ENCODE peak calls at places on chromosomes 12 and 14, in nine cellular contexts. I, J, Q, U, A, B, T, E and H are unnamed samples.

GRCh38 chr12:47741340-47741703 is 16.0 kb upstream of the ENDOU start:
- DNase-seq in I (peak; percentile 45), J (peak; percentile 54), Q (peak; percentile 86), U (peak; percentile 93), A (peak; percentile 86), B (no peak), T (peak; percentile 82), E (peak; percentile 66), H (no peak)

GRCh38 chr12:68798880-68799229 is 9.1 kb upstream of the MDM2 start:
- DNase-seq in I (no peak), J (no peak), Q (no peak), U (no peak), A (no peak), B (no peak), T (no peak), E (no peak), H (no peak)

GRCh38 chr12:114481200-114481535 is 75.2 kb upstream of the TBX5 start:
- DNase-seq in I (no peak), J (no peak), Q (no peak), U (no peak), A (no peak), B (no peak), T (no peak), E (no peak), H (no peak)

GRCh38 chr14:105348945-105349699 is 34.6 kb downstream of the PACS2 start:
- DNase-seq in I (no peak), J (no peak), Q (no peak), U (peak; percentile 43), A (no peak), B (no peak), T (no peak), E (no peak), H (no peak)

GRCh38 chr12:128543493-128543892 is 276.5 kb downstream of the TMEM132C start:
- DNase-seq in I (no peak), J (no peak), Q (no peak), U (no peak), A (no peak), B (no peak), T (no peak), E (no peak), H (no peak)

GRCh38 chr12:123269395-123269892 is 2.2 kb downstream of the CDK2AP1 start:
- DNase-seq in I (peak; percentile 29), J (peak; percentile 49), Q (peak; percentile 84), U (peak; percentile 84), A (peak; percentile 80), B (no peak), T (no peak), E (peak; percentile 64), H (no peak)

GRCh38 chr12:1559729-1560128 is 34.7 kb downstream of the FBXL14 start:
- DNase-seq in I (no peak), J (no peak), Q (no peak), U (no peak), A (no peak), B (no peak), T (no peak), E (no peak), H (no peak)

GRCh38 chr12:79848321-79848720 is 86.6 kb downstream of the PPP1R12A start:
- DNase-seq in I (no peak), J (no peak), Q (no peak), U (no peak), A (no peak), B (no peak), T (no peak), E (no peak), H (no peak)

GRCh38 chr12:92034858-92035401 is 110.7 kb downstream of the BTG1 start:
- DNase-seq in I (peak; percentile 57), J (no peak), Q (peak; percentile 65), U (peak; percentile 55), A (peak; percentile 49), B (peak; percentile 56), T (peak; percentile 39), E (peak; percentile 59), H (peak; percentile 11)

GRCh38 chr12:46964496-46965098 is 114.8 kb upstream of the PCED1B start:
- DNase-seq in I (no peak), J (no peak), Q (no peak), U (no peak), A (no peak), B (peak; percentile 51), T (no peak), E (no peak), H (peak; percentile 56)

GRCh38 chr12:93778306-93778705 is 101.1 kb downstream of the CRADD start:
- DNase-seq in I (no peak), J (no peak), Q (peak; percentile 84), U (peak; percentile 78), A (peak; percentile 64), B (peak; percentile 88), T (no peak), E (no peak), H (no peak)

GRCh38 chr14:106378191-106378590 is 851.8 kb downstream of the TMEM121 start:
- DNase-seq in I (no peak), J (no peak), Q (no peak), U (no peak), A (no peak), B (no peak), T (peak; percentile 25), E (no peak), H (no peak)

GRCh38 chr14:99803803-99804202 is 10.6 kb downstream of the EML1 start:
- DNase-seq in I (no peak), J (no peak), Q (no peak), U (no peak), A (no peak), B (no peak), T (no peak), E (no peak), H (no peak)

GRCh38 chr14:29390046-29390841 is 537.4 kb downstream of the PRKD1 start:
- DNase-seq in I (no peak), J (no peak), Q (no peak), U (no peak), A (no peak), B (no peak), T (no peak), E (no peak), H (no peak)

GRCh38 chr14:104240426-104241157 is 102.2 kb downstream of the KIF26A start:
- DNase-seq in I (no peak), J (no peak), Q (peak; percentile 31), U (no peak), A (peak; percentile 27), B (no peak), T (no peak), E (peak; percentile 21), H (no peak)

GRCh38 chr12:51392556-51393237 is 1.5 kb upstream of the GALNT6 start:
- DNase-seq in I (no peak), J (no peak), Q (no peak), U (no peak), A (no peak), B (no peak), T (peak; percentile 30), E (no peak), H (no peak)

GRCh38 chr12:3236345-3237153 is 159.4 kb downstream of the TSPAN9 start:
- DNase-seq in I (no peak), J (no peak), Q (no peak), U (no peak), A (peak; percentile 73), B (no peak), T (no peak), E (no peak), H (peak; percentile 64)

GRCh38 chr12:51897181-51897580 is 9.3 kb downstream of the ANKRD33 start:
- DNase-seq in I (no peak), J (no peak), Q (peak; percentile 68), U (peak; percentile 57), A (no peak), B (no peak), T (no peak), E (no peak), H (no peak)

GRCh38 chr12:6167327-6168280 is 32.6 kb upstream of the CD9 start:
- DNase-seq in I (no peak), J (no peak), Q (peak; percentile 95), U (peak; percentile 90), A (no peak), B (peak; percentile 81), T (no peak), E (peak; percentile 44), H (peak; percentile 34)

GRCh38 chr14:65070710-65071033 is 31.6 kb downstream of the MAX start:
- DNase-seq in I (no peak), J (no peak), Q (no peak), U (no peak), A (no peak), B (no peak), T (no peak), E (peak; percentile 53), H (no peak)

GRCh38 chr14:104601786-104602185 is 2.8 kb downstream of the TMEM179 start:
- DNase-seq in I (no peak), J (no peak), Q (no peak), U (no peak), A (no peak), B (peak; percentile 21), T (no peak), E (no peak), H (no peak)

GRCh38 chr14:93004699-93005082 is 81.7 kb downstream of the CHGA start:
- DNase-seq in I (no peak), J (no peak), Q (no peak), U (no peak), A (peak; percentile 44), B (no peak), T (no peak), E (no peak), H (no peak)